ENCODE peak calls at places on chromosomes 7 and 10, in five cellular contexts. X is T-helper 22 cell; K is activated T-helper 1 cell treated with anti-CD3 and anti-CD28 coated beads, Interleukin-2, amount 50 U/mL, for 16 hours; W is BE2C; P is GM12892. U is an unnamed sample.

GRCh38 chr7:157521061-157521731 is 184.4 kb downstream of the DNAJB6 start:
- DNase-seq in X (no peak), K (no peak), W (no peak), P (no peak), U (no peak)

GRCh38 chr7:102279537-102280400 is 6.9 kb upstream of the SH2B2 start:
- DNase-seq in X (peak; percentile 40), K (no peak), W (peak; percentile 83), P (peak; percentile 85), U (peak; percentile 44)

GRCh38 chr7:137934941-137935848 is 66.7 kb downstream of the CREB3L2 start:
- DNase-seq in X (no peak), K (no peak), W (no peak), P (no peak), U (no peak)

GRCh38 chr10:121406823-121407545 is 191.3 kb downstream of the FGFR2 start:
- DNase-seq in X (no peak), K (no peak), W (no peak), P (no peak), U (no peak)

GRCh38 chr10:29877798-29878491 is 181.4 kb downstream of the JCAD start:
- DNase-seq in X (no peak), K (no peak), W (no peak), P (no peak), U (no peak)

GRCh38 chr10:34609287-34609940 is 205.7 kb downstream of the PARD3 start:
- DNase-seq in X (no peak), K (no peak), W (no peak), P (no peak), U (no peak)

GRCh38 chr10:132611986-132612385 is 74.4 kb downstream of the INPP5A start:
- DNase-seq in X (no peak), K (no peak), W (no peak), P (peak; percentile 16), U (no peak)

GRCh38 chr7:121369462-121369861 is 26.6 kb downstream of the FAM3C start:
- DNase-seq in X (no peak), K (no peak), W (no peak), P (no peak), U (no peak)

GRCh38 chr7:159136442-159136841 is 8.2 kb downstream of the VIPR2 start:
- DNase-seq in X (no peak), K (no peak), W (no peak), P (no peak), U (no peak)

GRCh38 chr10:43229208-43230061 is 37.4 kb downstream of the RASGEF1A start:
- DNase-seq in X (peak; percentile 18), K (peak; percentile 7), W (peak; percentile 23), P (no peak), U (no peak)

GRCh38 chr7:25429731-25430130 is 201.4 kb upstream of the NPVF start:
- DNase-seq in X (no peak), K (no peak), W (no peak), P (no peak), U (no peak)

GRCh38 chr7:41698114-41698513 is 4.8 kb downstream of the INHBA start:
- DNase-seq in X (no peak), K (no peak), W (no peak), P (no peak), U (no peak)

GRCh38 chr7:147145194-147145593 is 1028.6 kb downstream of the CNTNAP2 start:
- DNase-seq in X (no peak), K (no peak), W (no peak), P (no peak), U (no peak)

GRCh38 chr10:115355162-115355760 is 262.1 kb downstream of the ATRNL1 start:
- DNase-seq in X (no peak), K (no peak), W (peak; percentile 48), P (no peak), U (peak; percentile 25)

GRCh38 chr7:57204411-57204811 is 72.2 kb upstream of the ZNF479 start:
- DNase-seq in X (no peak), K (no peak), W (no peak), P (no peak), U (no peak)

GRCh38 chr7:103955985-103956384 is 33.5 kb downstream of the RELN start:
- DNase-seq in X (no peak), K (no peak), W (no peak), P (no peak), U (no peak)

GRCh38 chr10:13404791-13405190 is 56.7 kb upstream of the SEPHS1 start:
- DNase-seq in X (no peak), K (no peak), W (no peak), P (no peak), U (no peak)

GRCh38 chr10:15624405-15625191 is 95.1 kb downstream of the ITGA8 start:
- DNase-seq in X (no peak), K (no peak), W (no peak), P (no peak), U (no peak)

GRCh38 chr7:36668750-36669149 is 55.5 kb downstream of the AOAH start:
- DNase-seq in X (no peak), K (no peak), W (no peak), P (no peak), U (no peak)

GRCh38 chr7:85516675-85517074 is 329.8 kb upstream of the SEMA3D start:
- DNase-seq in X (no peak), K (no peak), W (no peak), P (no peak), U (no peak)

GRCh38 chr7:92669616-92670153 is 79.5 kb upstream of the FAM133B start:
- DNase-seq in X (no peak), K (no peak), W (no peak), P (no peak), U (no peak)

GRCh38 chr7:67788689-67789088 is 792.1 kb downstream of the TYW1 start:
- DNase-seq in X (no peak), K (no peak), W (peak; percentile 62), P (no peak), U (no peak)

GRCh38 chr10:111986079-111986478 is 197.5 kb downstream of the GPAM start:
- DNase-seq in X (no peak), K (no peak), W (no peak), P (no peak), U (no peak)

GRCh38 chr10:69716711-69717560 is 84.8 kb upstream of the COL13A1 start:
- DNase-seq in X (peak; percentile 7), K (peak; percentile 34), W (peak; percentile 62), P (peak; percentile 59), U (no peak)

GRCh38 chr10:110613341-110613995 is 30.7 kb upstream of the RBM20 start:
- DNase-seq in X (no peak), K (no peak), W (no peak), P (no peak), U (peak; percentile 12)

GRCh38 chr10:96955733-96956132 is 123.6 kb downstream of the LCOR start:
- DNase-seq in X (no peak), K (no peak), W (no peak), P (no peak), U (no peak)

GRCh38 chr10:16777473-16778370 is 39.5 kb downstream of the RSU1 start:
- DNase-seq in X (no peak), K (no peak), W (no peak), P (peak; percentile 22), U (no peak)

GRCh38 chr7:131604841-131605279 is 48.4 kb upstream of the PODXL start:
- DNase-seq in X (no peak), K (no peak), W (no peak), P (no peak), U (no peak)

GRCh38 chr7:37942934-37943610 is 22.6 kb downstream of the EPDR1 start:
- DNase-seq in X (no peak), K (no peak), W (no peak), P (no peak), U (no peak)

GRCh38 chr7:100171087-100171681 is 2.8 kb upstream of the GAL3ST4 start:
- DNase-seq in X (peak; percentile 29), K (no peak), W (peak; percentile 34), P (no peak), U (no peak)

GRCh38 chr10:79628083-79628482 is 17.3 kb downstream of the SFTPA1 start:
- DNase-seq in X (no peak), K (no peak), W (no peak), P (no peak), U (no peak)

GRCh38 chr7:623464-623863 is 103.0 kb upstream of the DNAAF5 start:
- DNase-seq in X (no peak), K (no peak), W (no peak), P (no peak), U (no peak)

GRCh38 chr10:17349717-17350116 is 104.7 kb downstream of the ST8SIA6 start:
- DNase-seq in X (no peak), K (no peak), W (no peak), P (no peak), U (no peak)

GRCh38 chr10:124648738-124649137 is 95.4 kb downstream of the FAM53B start:
- DNase-seq in X (peak; percentile 56), K (no peak), W (peak; percentile 93), P (no peak), U (peak; percentile 90)

GRCh38 chr7:93203496-93203895 is 22.8 kb downstream of the HEPACAM2 start:
- DNase-seq in X (no peak), K (no peak), W (no peak), P (no peak), U (no peak)

GRCh38 chr10:74460812-74461211 is 309.8 kb downstream of the ADK start:
- DNase-seq in X (no peak), K (no peak), W (no peak), P (no peak), U (no peak)